ENCODE peak calls at places on chromosomes 4 and X, in ten cellular contexts. M, N, Z, R, D, U, Y, L, G and K are unnamed samples. For H3K9me3, the result is how much of the 10 kb centered on the place peaks cover.

GRCh38 chr4:58808817-58809216 is 1698.6 kb upstream of the IGFBP7 start:
- DNase-seq in G (no peak), N (no peak), D (no peak), U (no peak), Y (no peak), M (no peak), Z (no peak), L (no peak), R (no peak), K (no peak)

GRCh38 chrX:134865730-134866129 is 125.1 kb upstream of the SMIM10 start:
- DNase-seq in R (no peak), G (no peak), L (no peak), U (no peak), Z (no peak), N (no peak), D (no peak), M (no peak), Y (no peak), K (no peak)

GRCh38 chr4:110675406-110675805 is 52.5 kb upstream of the PITX2 start:
- DNase-seq in Z (no peak), R (no peak), Y (no peak), M (no peak), U (no peak), L (no peak), G (no peak), D (no peak), N (no peak), K (no peak)

GRCh38 chrX:10617964-10618342 is 2.4 kb downstream of the MID1 start:
- DNase-seq in N (no peak), M (no peak), D (no peak), Y (no peak), L (no peak), U (no peak), Z (no peak), R (no peak), G (no peak), K (no peak)

GRCh38 chr4:183173580-183174526 is 74.8 kb downstream of the WWC2 start:
- DNase-seq in Y (no peak), Z (peak), R (no peak), G (no peak), L (no peak), N (no peak), M (no peak), D (no peak), U (no peak), K (no peak)

GRCh38 chr4:65954416-65954815 is 284.1 kb upstream of the EPHA5 start:
- DNase-seq in R (no peak), N (no peak), M (no peak), D (no peak), U (no peak), Y (no peak), L (no peak), G (no peak), Z (no peak), K (no peak)

GRCh38 chr4:77579406-77580076 is 26.1 kb upstream of the CXCL13 start:
- DNase-seq in L (no peak), G (no peak), R (no peak), D (no peak), N (no peak), Y (no peak), M (no peak), U (no peak), Z (no peak), K (no peak)

GRCh38 chr4:8102831-8103230 is 55.8 kb downstream of the ABLIM2 start:
- DNase-seq in N (no peak), R (no peak), U (no peak), D (no peak), M (no peak), Y (no peak), G (no peak), Z (no peak), L (no peak), K (no peak)

GRCh38 chrX:10254746-10255145 is 98.0 kb downstream of the CLCN4 start:
- DNase-seq in Y (no peak), U (no peak), R (no peak), G (no peak), N (no peak), M (no peak), D (no peak), L (no peak), Z (no peak), K (no peak)

GRCh38 chr4:75195111-75195510 is 262.2 kb downstream of the PARM1 start:
- DNase-seq in L (no peak), G (no peak), Y (no peak), D (no peak), N (no peak), Z (no peak), R (no peak), M (no peak), U (no peak), K (no peak)

GRCh38 chrX:72018277-72019112 is 107.8 kb downstream of the NHSL2 start:
- DNase-seq in M (peak), D (peak), R (peak), G (peak), N (peak), Z (peak), L (peak), Y (no peak), U (peak), K (peak)

GRCh38 chrX:13165747-13166146 is 121.3 kb upstream of the FAM9C start:
- DNase-seq in D (no peak), R (no peak), Z (no peak), L (no peak), N (no peak), M (no peak), Y (no peak), G (no peak), U (no peak), K (no peak)

GRCh38 chr4:184762100-184762499 is 28.2 kb upstream of the CENPU start:
- DNase-seq in L (peak), U (no peak), Z (no peak), G (no peak), M (no peak), N (no peak), R (peak), D (no peak), Y (peak), K (no peak)

GRCh38 chr4:150315175-150315574 is 236.9 kb downstream of the DCLK2 start:
- DNase-seq in Z (no peak), Y (no peak), G (no peak), U (no peak), M (no peak), N (no peak), L (no peak), R (no peak), D (no peak), K (no peak)

GRCh38 chr4:78938474-78938867 is 767 bp downstream of the PAQR3 start:
- DNase-seq in N (no peak), M (no peak), D (no peak), U (no peak), Y (no peak), Z (no peak), R (no peak), L (no peak), G (no peak), K (no peak)
- H3K27ac ChIP-seq in N (no peak), M (peak), D (no peak), U (no peak), Y (no peak), Z (no peak), R (no peak), L (no peak), G (peak), K (no peak)

GRCh38 chrX:68792083-68792482 is 36.7 kb upstream of the EFNB1 start:
- DNase-seq in Z (no peak), G (no peak), U (no peak), M (no peak), N (no peak), D (no peak), R (no peak), Y (no peak), L (no peak), K (no peak)

GRCh38 chrX:68789966-68790365 is 38.9 kb upstream of the EFNB1 start:
- DNase-seq in Y (no peak), N (no peak), D (no peak), Z (no peak), U (no peak), M (no peak), L (no peak), R (no peak), G (no peak), K (no peak)

GRCh38 chrX:68794486-68794885 is 34.3 kb upstream of the EFNB1 start:
- DNase-seq in N (no peak), G (no peak), D (no peak), L (no peak), R (no peak), U (no peak), Z (no peak), Y (no peak), M (no peak), K (no peak)

GRCh38 chrX:68795741-68796140 is 33.1 kb upstream of the EFNB1 start:
- DNase-seq in L (no peak), U (no peak), R (no peak), Z (no peak), M (no peak), N (no peak), D (no peak), Y (no peak), G (no peak), K (no peak)
- H3K9me3 ChIP-seq in L (under half), U (under half), R (under half), Z (half or more), M (under half), N (under half), D (under half), Y (under half), G (under half), K (under half)

DNA sequence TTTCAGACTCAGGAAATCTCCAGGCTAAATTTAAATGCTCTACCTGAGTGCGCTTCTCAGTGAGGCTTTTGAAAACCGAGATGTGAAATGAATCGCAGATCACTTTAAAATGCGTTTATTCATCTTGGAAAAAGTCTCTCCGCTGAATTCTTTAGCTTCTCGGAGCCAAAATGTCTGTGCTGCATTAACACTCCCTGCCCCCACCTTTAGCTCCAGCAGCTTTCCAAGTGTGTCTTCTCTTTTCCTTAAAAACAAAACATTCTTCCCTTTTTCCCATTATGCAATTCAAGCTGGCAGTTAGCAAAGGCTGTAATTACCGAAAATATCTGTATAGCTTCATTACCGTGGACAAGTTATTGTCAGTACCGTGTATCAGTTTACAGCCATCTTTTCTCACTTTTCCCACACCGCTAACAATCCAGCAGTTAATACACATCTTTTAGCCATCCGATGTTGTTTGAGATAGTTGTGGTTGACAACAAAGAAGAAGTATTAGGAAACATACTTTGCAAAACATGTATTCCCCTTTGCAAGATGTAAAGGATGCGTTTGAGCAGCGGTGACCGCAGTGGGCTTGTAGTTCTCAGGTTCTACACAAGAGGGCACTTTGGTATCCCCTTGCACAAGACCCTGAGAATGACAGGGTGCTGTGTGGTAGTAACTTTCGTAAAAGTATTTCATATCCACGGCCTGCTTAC is 136.1 kb upstream of the STX18 start:
- DNase-seq in R (no peak), N (no peak), U (no peak), Z (peak), Y (no peak), L (no peak), D (no peak), G (no peak), M (peak), K (no peak)
- TF ChIP-seq CTCF in R (peak), N (no peak), U (no peak), Z (peak), Y (peak), L (no peak), D (no peak), G (peak), M (peak), K (no peak)

DNA sequence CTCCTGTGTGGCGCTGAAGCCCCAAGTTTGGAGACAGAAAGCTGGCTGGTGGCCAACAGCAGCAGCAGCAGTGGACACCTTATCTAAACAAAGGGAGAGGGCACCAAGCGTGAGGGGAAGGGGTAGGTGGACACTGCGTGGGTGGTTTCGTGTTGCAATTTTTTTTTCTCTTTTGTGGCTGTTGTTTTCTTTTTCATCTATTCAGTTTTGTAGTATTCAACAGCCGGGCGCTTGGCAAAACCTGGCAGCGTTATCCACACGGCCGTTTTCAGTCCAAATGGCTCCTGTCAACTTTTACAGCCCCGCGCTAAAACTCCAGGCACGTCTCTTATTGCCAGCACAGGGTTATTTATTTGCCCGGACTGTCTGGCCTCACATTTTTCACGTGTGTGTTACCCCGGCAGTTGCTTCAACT is 192.3 kb downstream of the BCOR start:
- DNase-seq in M (no peak), D (no peak), L (no peak), G (no peak), R (no peak), U (peak), Z (no peak), N (no peak), Y (no peak), K (peak)
- H3K27ac ChIP-seq in M (no peak), D (no peak), L (no peak), G (no peak), R (no peak), U (no peak), Z (no peak), N (no peak), Y (no peak), K (peak)

DNA sequence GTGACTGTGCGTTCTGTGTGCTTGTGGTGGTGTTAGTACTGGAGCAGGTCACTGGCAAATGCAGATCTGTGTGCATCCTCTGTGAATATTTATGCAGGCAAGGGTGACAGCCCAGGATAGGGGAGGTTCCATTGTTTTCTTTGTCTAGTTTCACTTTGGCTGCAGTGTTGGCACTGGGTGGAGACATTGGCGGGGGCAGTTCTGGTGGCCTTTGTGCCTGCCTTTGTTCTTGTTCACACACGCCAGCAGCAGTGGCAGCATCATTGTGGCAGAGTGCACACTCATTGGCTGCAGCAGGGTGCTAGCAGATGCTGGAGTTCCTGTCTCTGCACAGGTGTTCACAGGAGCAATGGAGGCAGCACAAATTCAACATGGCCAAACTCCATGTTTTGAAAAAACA is 495.3 kb downstream of the UBE2NL start:
- DNase-seq in R (no peak), Y (no peak), G (no peak), U (no peak), D (no peak), N (no peak), L (no peak), Z (no peak), M (no peak), K (no peak)
- H3K9me3 ChIP-seq in R (under half), Y (under half), G (under half), U (under half), D (under half), N (under half), L (under half), Z (under half), M (under half), K (under half)

GRCh38 chr4:20423420-20423819 is 171.7 kb downstream of the SLIT2 start:
- DNase-seq in L (no peak), N (no peak), M (no peak), Y (no peak), U (no peak), Z (no peak), G (no peak), R (no peak), D (no peak), K (no peak)
- TF ChIP-seq CTCF in L (no peak), N (no peak), M (no peak), Y (no peak), U (no peak), Z (no peak), G (no peak), R (no peak), D (no peak), K (no peak)